ENCODE peak calls at places on chromosomes 7 and 10, in five cellular contexts. G is RWPE1, J is uterus, O is IMR-90, Z is breast epithelium. I is an unnamed sample.
A peak's percentile ranks its signal among the peaks of the same experiment; 100 is the strongest.

GRCh38 chr10:3027866-3028265 is 39.5 kb upstream of the PFKP start:
- DNase-seq in G (no peak), J (no peak), O (no peak), Z (no peak), I (no peak)

GRCh38 chr10:62492012-62492869 is 118.1 kb downstream of the ZNF365 start:
- DNase-seq in G (peak; percentile 39), J (no peak), O (peak; percentile 25), Z (no peak), I (peak; percentile 57)

GRCh38 chr10:71431945-71432905 is 35.5 kb downstream of the CDH23 start:
- DNase-seq in G (no peak), J (no peak), O (no peak), Z (no peak), I (no peak)

GRCh38 chr7:113209449-113210203 is 91.3 kb upstream of the SMIM30 start:
- DNase-seq in G (no peak), J (no peak), O (peak; percentile 56), Z (no peak), I (no peak)

GRCh38 chr7:92762853-92763252 is 73.5 kb downstream of the CDK6 start:
- DNase-seq in G (no peak), J (no peak), O (no peak), Z (no peak), I (no peak)

GRCh38 chr10:61857746-61858145 is 43.8 kb upstream of the ARID5B start:
- DNase-seq in G (no peak), J (no peak), O (no peak), Z (no peak), I (no peak)

GRCh38 chr7:13990984-13991790 is 1.7 kb upstream of the ETV1 start:
- DNase-seq in G (peak; percentile 98), J (peak; percentile 98), O (peak; percentile 98), Z (peak; percentile 88), I (peak; percentile 85)

GRCh38 chr7:158791133-158791532 is 38.2 kb downstream of the ESYT2 start:
- DNase-seq in G (no peak), J (no peak), O (no peak), Z (no peak), I (no peak)

GRCh38 chr10:13526952-13527863 is 1.6 kb downstream of the BEND7 start:
- DNase-seq in G (peak; percentile 82), J (no peak), O (peak; percentile 72), Z (no peak), I (peak; percentile 43)

GRCh38 chr10:99331207-99331803 is 2.1 kb downstream of the CNNM1 start:
- DNase-seq in G (peak; percentile 22), J (no peak), O (peak; percentile 22), Z (no peak), I (no peak)

GRCh38 chr7:130152270-130153141 is 52.7 kb downstream of the TMEM209 start:
- DNase-seq in G (no peak), J (no peak), O (peak; percentile 17), Z (no peak), I (no peak)

GRCh38 chr10:72275351-72276012 is 1.8 kb downstream of the DDIT4 start:
- DNase-seq in G (no peak), J (no peak), O (peak; percentile 34), Z (no peak), I (no peak)

GRCh38 chr10:77091745-77092144 is 545.9 kb downstream of the KCNMA1 start:
- DNase-seq in G (no peak), J (no peak), O (no peak), Z (no peak), I (no peak)

GRCh38 chr7:124029789-124030188 is 3.1 kb downstream of the TMEM229A start:
- DNase-seq in G (no peak), J (no peak), O (no peak), Z (no peak), I (no peak)

GRCh38 chr10:59905735-59906416 is 480 bp downstream of the CCDC6 start:
- DNase-seq in G (no peak), J (no peak), O (no peak), Z (no peak), I (no peak)

GRCh38 chr7:17123020-17123419 is 175.4 kb upstream of the AHR start:
- DNase-seq in G (peak; percentile 29), J (no peak), O (peak; percentile 94), Z (no peak), I (no peak)

GRCh38 chr10:110077436-110078120 is 69.8 kb downstream of the ADD3 start:
- DNase-seq in G (no peak), J (no peak), O (no peak), Z (no peak), I (no peak)

GRCh38 chr7:98840604-98841508 is 29.0 kb downstream of the TMEM130 start:
- DNase-seq in G (no peak), J (no peak), O (peak; percentile 27), Z (no peak), I (no peak)

GRCh38 chr10:68572151-68572550 is 12.0 kb downstream of the TET1 start:
- DNase-seq in G (no peak), J (no peak), O (peak; percentile 64), Z (no peak), I (no peak)

GRCh38 chr10:37732685-37733084 is 124.7 kb downstream of the ZNF248 start:
- DNase-seq in G (no peak), J (no peak), O (peak; percentile 1), Z (no peak), I (no peak)

GRCh38 chr7:115840702-115841101 is 189.9 kb downstream of the TFEC start:
- DNase-seq in G (no peak), J (no peak), O (no peak), Z (no peak), I (no peak)

GRCh38 chr10:69665457-69666320 is 35.6 kb downstream of the FAM241B start:
- DNase-seq in G (no peak), J (no peak), O (no peak), Z (no peak), I (no peak)

GRCh38 chr10:104139221-104139620 is 17.2 kb downstream of the SFR1 start:
- DNase-seq in G (no peak), J (no peak), O (no peak), Z (no peak), I (no peak)

GRCh38 chr10:104923501-104923900 is 282.4 kb downstream of the SORCS3 start:
- DNase-seq in G (no peak), J (no peak), O (no peak), Z (no peak), I (no peak)

GRCh38 chr10:72295330-72295910 is 21.7 kb downstream of the DDIT4 start:
- DNase-seq in G (no peak), J (no peak), O (no peak), Z (no peak), I (no peak)

GRCh38 chr10:86876748-86877147 is 80.7 kb downstream of the MMRN2 start:
- DNase-seq in G (no peak), J (no peak), O (peak; percentile 79), Z (no peak), I (no peak)

GRCh38 chr7:80136276-80137045 is 1.8 kb downstream of the GNAI1 start:
- DNase-seq in G (no peak), J (no peak), O (peak; percentile 63), Z (no peak), I (no peak)

GRCh38 chr7:3381073-3381685 is 80.1 kb downstream of the SDK1 start:
- DNase-seq in G (no peak), J (no peak), O (no peak), Z (no peak), I (no peak)

GRCh38 chr7:3378390-3379120 is 77.5 kb downstream of the SDK1 start:
- DNase-seq in G (no peak), J (no peak), O (no peak), Z (no peak), I (no peak)

DNA sequence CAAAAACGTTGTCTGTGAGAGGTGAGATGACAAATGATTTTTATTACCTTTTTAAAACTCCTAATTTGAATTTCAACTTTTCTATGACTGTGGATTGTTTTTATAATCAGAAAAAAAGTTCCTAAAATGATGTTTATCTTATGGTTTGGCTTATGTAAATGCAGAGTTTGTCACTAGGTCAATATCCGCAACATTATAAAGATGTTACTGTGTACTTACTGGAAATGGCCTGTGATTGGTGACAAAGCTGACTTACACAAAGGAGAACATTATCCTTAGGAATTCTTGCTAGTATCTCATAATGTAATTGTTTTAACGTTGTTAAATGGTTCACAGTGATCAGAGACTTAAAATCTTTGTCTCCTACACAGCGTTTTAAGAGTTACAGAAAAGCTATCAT is 79.0 kb downstream of the SDK1 start:
- DNase-seq in G (no peak), J (no peak), O (no peak), Z (no peak), I (no peak)
- H3K27ac ChIP-seq in G (no peak overlapping the region), J (no peak overlapping the region), O (no peak overlapping the region), Z (no peak overlapping the region), I (no peak overlapping the region)

GRCh38 chr10:125016611-125017202 is 74.8 kb downstream of the ZRANB1 start:
- DNase-seq in G (no peak), J (peak; percentile 62), O (no peak), Z (no peak), I (no peak)
- H3K27ac ChIP-seq in G (peak overlapping the region; percentile 11), J (peak overlapping the region; percentile 69), O (no peak overlapping the region), Z (peak overlapping the region; percentile 87), I (no peak overlapping the region)

GRCh38 chr10:55062349-55062748 is 261.3 kb upstream of the PCDH15 start:
- DNase-seq in G (no peak), J (no peak), O (no peak), Z (no peak), I (no peak)

GRCh38 chr10:55058800-55059199 is 257.8 kb upstream of the PCDH15 start:
- DNase-seq in G (no peak), J (no peak), O (no peak), Z (no peak), I (no peak)

GRCh38 chr10:55065185-55065584 is 264.2 kb upstream of the PCDH15 start:
- DNase-seq in G (no peak), J (no peak), O (no peak), Z (no peak), I (no peak)

DNA sequence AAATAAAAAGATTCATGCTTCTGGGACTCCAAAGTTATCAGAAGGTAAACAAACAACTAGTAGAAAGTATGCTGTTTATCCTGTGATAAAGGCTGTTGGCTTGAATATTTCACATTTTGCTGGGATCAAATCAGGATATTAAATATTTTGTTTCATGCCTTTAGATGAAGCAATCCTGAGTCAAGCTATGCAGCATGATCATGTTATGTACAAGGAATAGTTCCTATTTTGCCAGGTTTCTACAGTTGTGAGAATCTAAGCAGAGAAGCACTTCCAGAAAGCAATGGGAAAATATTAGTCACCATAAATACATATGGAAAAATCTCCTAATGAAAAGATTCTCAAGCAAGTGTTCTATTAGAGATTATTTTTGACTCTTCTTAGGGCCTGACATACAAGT is 262.8 kb upstream of the PCDH15 start:
- DNase-seq in G (no peak), J (no peak), O (no peak), Z (no peak), I (no peak)
- H3K27ac ChIP-seq in G (no peak overlapping the region), J (no peak overlapping the region), O (no peak overlapping the region), Z (no peak overlapping the region), I (no peak overlapping the region)

DNA sequence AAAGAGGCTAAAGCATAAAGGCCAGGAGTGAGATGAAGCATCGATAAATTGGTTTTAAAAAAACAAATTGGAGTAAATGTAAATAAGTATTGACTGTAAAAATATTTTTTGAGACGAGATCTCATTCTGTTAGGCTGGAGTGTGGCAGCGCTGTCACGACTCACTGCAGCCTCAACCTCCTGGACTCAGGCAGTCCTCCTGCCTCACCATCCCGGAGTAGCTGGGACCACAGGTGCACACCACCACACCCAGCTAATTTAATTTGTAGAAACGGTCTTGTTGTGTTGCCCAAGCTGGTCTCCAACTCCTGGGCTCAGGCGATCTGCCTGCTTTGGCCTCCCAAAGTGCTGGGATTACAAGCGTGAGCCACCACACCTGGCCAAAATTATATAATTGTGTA is 17.8 kb downstream of the HNRNPA2B1 start:
- DNase-seq in G (no peak), J (no peak), O (no peak), Z (no peak), I (no peak)
- H3K27ac ChIP-seq in G (no peak overlapping the region), J (no peak overlapping the region), O (no peak overlapping the region), Z (peak overlapping the region; percentile 9), I (no peak overlapping the region)